ENCODE peak calls at places on chromosome 4, in six cellular contexts. One of them, this sample, is unnamed.

GRCh38 chr4:26212528-26212927 is 108.3 kb upstream of the RBPJ start:
- DNase-seq in fibroblast of lung: no peak
- DNase-seq in heart right ventricle: no peak
- DNase-seq in ovary: no peak
- DNase-seq in psoas muscle: no peak
- DNase-seq in cardiac fibroblast: no peak
- DNase-seq in this sample: no peak

GRCh38 chr4:74365761-74366160 is 816 bp downstream of the EREG start:
- DNase-seq in cardiac fibroblast: peak
- DNase-seq in heart right ventricle: peak
- DNase-seq in psoas muscle: no peak
- DNase-seq in fibroblast of lung: peak
- DNase-seq in ovary: peak
- DNase-seq in this sample: no peak

GRCh38 chr4:23235613-23236390 is 543.1 kb downstream of the GBA3 start:
- DNase-seq in psoas muscle: no peak
- DNase-seq in heart right ventricle: no peak
- DNase-seq in fibroblast of lung: peak
- DNase-seq in ovary: no peak
- DNase-seq in cardiac fibroblast: peak
- DNase-seq in this sample: no peak

GRCh38 chr4:25144870-25145481 is 15.3 kb downstream of the SEPSECS start:
- DNase-seq in ovary: no peak
- DNase-seq in psoas muscle: no peak
- DNase-seq in fibroblast of lung: peak
- DNase-seq in cardiac fibroblast: peak
- DNase-seq in heart right ventricle: no peak
- DNase-seq in this sample: no peak

GRCh38 chr4:12692815-12693214 is 791.3 kb downstream of the RAB28 start:
- DNase-seq in cardiac fibroblast: peak
- DNase-seq in psoas muscle: no peak
- DNase-seq in heart right ventricle: no peak
- DNase-seq in fibroblast of lung: peak
- DNase-seq in ovary: no peak
- DNase-seq in this sample: no peak

GRCh38 chr4:30719363-30720020 is 677 bp upstream of the PCDH7 start:
- DNase-seq in cardiac fibroblast: peak
- DNase-seq in heart right ventricle: peak
- DNase-seq in psoas muscle: peak
- DNase-seq in fibroblast of lung: peak
- DNase-seq in ovary: peak
- DNase-seq in this sample: no peak

GRCh38 chr4:1055721-1056590 is 44.5 kb downstream of the FGFRL1 start:
- DNase-seq in fibroblast of lung: peak
- DNase-seq in ovary: peak
- DNase-seq in psoas muscle: peak
- DNase-seq in heart right ventricle: no peak
- DNase-seq in cardiac fibroblast: peak
- DNase-seq in this sample: no peak

GRCh38 chr4:156322592-156322991 is 368.9 kb upstream of the CTSO start:
- DNase-seq in fibroblast of lung: peak
- DNase-seq in psoas muscle: no peak
- DNase-seq in cardiac fibroblast: peak
- DNase-seq in ovary: no peak
- DNase-seq in heart right ventricle: no peak
- DNase-seq in this sample: peak

GRCh38 chr4:20592666-20593065 is 107.6 kb upstream of the PACRGL start:
- DNase-seq in psoas muscle: no peak
- DNase-seq in heart right ventricle: no peak
- DNase-seq in cardiac fibroblast: peak
- DNase-seq in fibroblast of lung: peak
- DNase-seq in ovary: no peak
- DNase-seq in this sample: peak

GRCh38 chr4:48902266-48902665 is 4.3 kb downstream of the OCIAD2 start:
- DNase-seq in heart right ventricle: no peak
- DNase-seq in fibroblast of lung: peak
- DNase-seq in ovary: no peak
- DNase-seq in psoas muscle: no peak
- DNase-seq in cardiac fibroblast: peak
- DNase-seq in this sample: no peak

GRCh38 chr4:187317799-187318198 is 594.1 kb upstream of the FAT1 start:
- DNase-seq in cardiac fibroblast: no peak
- DNase-seq in psoas muscle: no peak
- DNase-seq in ovary: no peak
- DNase-seq in heart right ventricle: no peak
- DNase-seq in fibroblast of lung: no peak
- DNase-seq in this sample: no peak

GRCh38 chr4:187172340-187172761 is 448.7 kb upstream of the FAT1 start:
- DNase-seq in psoas muscle: no peak
- DNase-seq in heart right ventricle: no peak
- DNase-seq in cardiac fibroblast: peak
- DNase-seq in fibroblast of lung: peak
- DNase-seq in ovary: no peak
- DNase-seq in this sample: peak

GRCh38 chr4:41346306-41347061 is 89.8 kb downstream of the UCHL1 start:
- DNase-seq in heart right ventricle: no peak
- DNase-seq in fibroblast of lung: no peak
- DNase-seq in psoas muscle: no peak
- DNase-seq in ovary: no peak
- DNase-seq in cardiac fibroblast: no peak
- DNase-seq in this sample: no peak

GRCh38 chr4:77776182-77777134 is 42.7 kb downstream of the CNOT6L start:
- DNase-seq in ovary: no peak
- DNase-seq in heart right ventricle: no peak
- DNase-seq in psoas muscle: no peak
- DNase-seq in cardiac fibroblast: peak
- DNase-seq in fibroblast of lung: peak
- DNase-seq in this sample: peak

GRCh38 chr4:156547439-156547838 is 424.2 kb downstream of the PDGFC start:
- DNase-seq in fibroblast of lung: peak
- DNase-seq in cardiac fibroblast: peak
- DNase-seq in ovary: no peak
- DNase-seq in heart right ventricle: no peak
- DNase-seq in psoas muscle: no peak
- DNase-seq in this sample: peak

GRCh38 chr4:38805530-38806145 is 1.0 kb upstream of the TLR1 start:
- DNase-seq in heart right ventricle: no peak
- DNase-seq in ovary: no peak
- DNase-seq in cardiac fibroblast: peak
- DNase-seq in fibroblast of lung: peak
- DNase-seq in psoas muscle: no peak
- DNase-seq in this sample: no peak

GRCh38 chr4:104967034-104967401 is 179.7 kb upstream of the TET2 start:
- DNase-seq in fibroblast of lung: no peak
- DNase-seq in psoas muscle: no peak
- DNase-seq in heart right ventricle: no peak
- DNase-seq in ovary: no peak
- DNase-seq in cardiac fibroblast: no peak
- DNase-seq in this sample: no peak

GRCh38 chr4:3074078-3074845 is at the start of the genes HTT and HTT-AS:
- DNase-seq in fibroblast of lung: peak
- DNase-seq in cardiac fibroblast: peak
- DNase-seq in ovary: peak
- DNase-seq in psoas muscle: peak
- DNase-seq in heart right ventricle: peak
- DNase-seq in this sample: peak
- TF ChIP-seq CTCF in fibroblast of lung: no peak
- TF ChIP-seq CTCF in cardiac fibroblast: no peak
- TF ChIP-seq CTCF in ovary: peak
- TF ChIP-seq CTCF in psoas muscle: peak
- TF ChIP-seq CTCF in heart right ventricle: no peak
- TF ChIP-seq CTCF in this sample: peak

GRCh38 chr4:84492737-84493091 is 6.4 kb downstream of the NKX6-1 start:
- DNase-seq in fibroblast of lung: no peak
- DNase-seq in psoas muscle: no peak
- DNase-seq in ovary: no peak
- DNase-seq in heart right ventricle: no peak
- DNase-seq in cardiac fibroblast: no peak
- DNase-seq in this sample: no peak
- H3K4me3 ChIP-seq in fibroblast of lung: no peak
- H3K4me3 ChIP-seq in psoas muscle: peak
- H3K4me3 ChIP-seq in ovary: no peak
- H3K4me3 ChIP-seq in heart right ventricle: no peak
- H3K4me3 ChIP-seq in cardiac fibroblast: no peak
- H3K4me3 ChIP-seq in this sample: no peak

GRCh38 chr4:80340036-80340435 is 4.5 kb downstream of the CFAP299 start:
- DNase-seq in cardiac fibroblast: peak
- DNase-seq in heart right ventricle: no peak
- DNase-seq in fibroblast of lung: no peak
- DNase-seq in ovary: no peak
- DNase-seq in psoas muscle: no peak
- DNase-seq in this sample: no peak

GRCh38 chr4:80334568-80334967 is 962 bp upstream of the CFAP299 start:
- DNase-seq in heart right ventricle: no peak
- DNase-seq in ovary: no peak
- DNase-seq in fibroblast of lung: no peak
- DNase-seq in cardiac fibroblast: no peak
- DNase-seq in psoas muscle: no peak
- DNase-seq in this sample: no peak

GRCh38 chr4:80335554-80336358 is at the start of gene CFAP299:
- DNase-seq in fibroblast of lung: peak
- DNase-seq in psoas muscle: peak
- DNase-seq in cardiac fibroblast: peak
- DNase-seq in ovary: peak
- DNase-seq in heart right ventricle: peak
- DNase-seq in this sample: no peak

GRCh38 chr4:80335226-80335553 is 340 bp upstream of the CFAP299 start:
- DNase-seq in ovary: no peak
- DNase-seq in psoas muscle: no peak
- DNase-seq in heart right ventricle: no peak
- DNase-seq in cardiac fibroblast: no peak
- DNase-seq in fibroblast of lung: no peak
- DNase-seq in this sample: no peak

DNA sequence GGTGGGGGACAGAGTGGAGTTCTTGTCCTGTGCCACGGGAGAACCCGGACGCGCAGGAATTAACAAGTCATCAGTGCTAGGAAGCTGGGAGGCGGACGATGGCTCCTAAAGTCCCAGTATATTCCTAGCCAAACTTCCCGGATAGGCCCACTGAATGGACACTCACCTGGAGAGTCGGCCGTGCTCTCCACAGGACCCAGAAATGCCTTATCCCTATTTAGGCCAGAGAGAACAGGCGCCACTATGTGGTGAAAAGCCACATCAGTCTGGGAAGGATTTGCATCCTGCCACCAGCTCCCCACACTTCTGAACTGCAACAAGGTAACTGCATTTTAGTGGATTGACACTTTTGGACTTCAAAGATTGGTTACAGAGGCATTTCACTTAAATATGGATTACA is 1.1 kb downstream of the CFAP299 start:
- DNase-seq in heart right ventricle: no peak
- DNase-seq in ovary: peak
- DNase-seq in psoas muscle: no peak
- DNase-seq in cardiac fibroblast: peak
- DNase-seq in fibroblast of lung: peak
- DNase-seq in this sample: no peak
- TF ChIP-seq CTCF in heart right ventricle: no peak
- TF ChIP-seq CTCF in ovary: no peak
- TF ChIP-seq CTCF in psoas muscle: no peak
- TF ChIP-seq CTCF in cardiac fibroblast: peak
- TF ChIP-seq CTCF in fibroblast of lung: peak
- TF ChIP-seq CTCF in this sample: peak

GRCh38 chr4:7860600-7861158 is 79.0 kb downstream of the AFAP1 start:
- DNase-seq in heart right ventricle: no peak
- DNase-seq in ovary: no peak
- DNase-seq in psoas muscle: no peak
- DNase-seq in fibroblast of lung: no peak
- DNase-seq in cardiac fibroblast: no peak
- DNase-seq in this sample: no peak

GRCh38 chr4:7863911-7864681 is 75.6 kb downstream of the AFAP1 start:
- DNase-seq in psoas muscle: no peak
- DNase-seq in heart right ventricle: no peak
- DNase-seq in fibroblast of lung: peak
- DNase-seq in ovary: no peak
- DNase-seq in cardiac fibroblast: no peak
- DNase-seq in this sample: no peak

GRCh38 chr4:7859350-7859749 is 80.3 kb downstream of the AFAP1 start:
- DNase-seq in heart right ventricle: no peak
- DNase-seq in fibroblast of lung: no peak
- DNase-seq in psoas muscle: no peak
- DNase-seq in ovary: no peak
- DNase-seq in cardiac fibroblast: no peak
- DNase-seq in this sample: no peak

GRCh38 chr4:7862561-7863200 is 77.0 kb downstream of the AFAP1 start:
- DNase-seq in psoas muscle: no peak
- DNase-seq in fibroblast of lung: peak
- DNase-seq in heart right ventricle: no peak
- DNase-seq in ovary: no peak
- DNase-seq in cardiac fibroblast: peak
- DNase-seq in this sample: no peak

DNA sequence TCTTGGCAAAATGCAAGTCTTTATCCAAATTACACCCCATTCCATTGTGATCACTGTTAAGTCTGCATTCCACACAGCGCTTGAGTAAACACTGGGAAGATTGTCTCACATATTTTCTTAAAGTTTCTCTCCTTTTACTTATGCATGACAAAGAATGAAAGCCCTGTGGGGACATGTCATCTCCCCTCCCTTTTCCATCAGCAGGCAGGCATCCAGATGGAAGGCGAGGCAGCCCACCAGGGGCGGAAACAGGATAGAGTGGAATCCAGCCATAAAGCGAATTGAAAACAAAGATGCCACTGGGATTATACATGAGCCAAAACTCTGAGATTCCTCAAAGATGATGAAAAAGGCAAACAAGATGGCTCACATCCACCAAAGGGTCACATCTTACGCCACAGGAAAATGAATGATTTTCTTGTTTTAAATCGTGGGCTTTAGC is 78.2 kb downstream of the AFAP1 start:
- DNase-seq in ovary: no peak
- DNase-seq in cardiac fibroblast: peak
- DNase-seq in psoas muscle: no peak
- DNase-seq in fibroblast of lung: peak
- DNase-seq in heart right ventricle: peak
- DNase-seq in this sample: peak
- H3K4me3 ChIP-seq in ovary: no peak
- H3K4me3 ChIP-seq in cardiac fibroblast: no peak
- H3K4me3 ChIP-seq in psoas muscle: no peak
- H3K4me3 ChIP-seq in fibroblast of lung: no peak
- H3K4me3 ChIP-seq in heart right ventricle: no peak
- H3K4me3 ChIP-seq in this sample: no peak

GRCh38 chr4:10151182-10151581 is 34.6 kb upstream of the WDR1 start:
- DNase-seq in cardiac fibroblast: no peak
- DNase-seq in psoas muscle: no peak
- DNase-seq in fibroblast of lung: no peak
- DNase-seq in heart right ventricle: no peak
- DNase-seq in ovary: no peak
- DNase-seq in this sample: no peak

GRCh38 chr4:10157478-10158354 is 41.1 kb upstream of the WDR1 start:
- DNase-seq in psoas muscle: no peak
- DNase-seq in fibroblast of lung: peak
- DNase-seq in ovary: peak
- DNase-seq in heart right ventricle: no peak
- DNase-seq in cardiac fibroblast: peak
- DNase-seq in this sample: no peak

GRCh38 chr4:10154241-10154640 is 37.6 kb upstream of the WDR1 start:
- DNase-seq in fibroblast of lung: no peak
- DNase-seq in cardiac fibroblast: no peak
- DNase-seq in heart right ventricle: no peak
- DNase-seq in ovary: no peak
- DNase-seq in psoas muscle: no peak
- DNase-seq in this sample: no peak

GRCh38 chr4:10158355-10158942 is 41.9 kb upstream of the WDR1 start:
- DNase-seq in psoas muscle: no peak
- DNase-seq in ovary: no peak
- DNase-seq in heart right ventricle: no peak
- DNase-seq in cardiac fibroblast: peak
- DNase-seq in fibroblast of lung: no peak
- DNase-seq in this sample: no peak

GRCh38 chr4:10153161-10153560 is 36.6 kb upstream of the WDR1 start:
- DNase-seq in heart right ventricle: no peak
- DNase-seq in psoas muscle: no peak
- DNase-seq in ovary: no peak
- DNase-seq in fibroblast of lung: no peak
- DNase-seq in cardiac fibroblast: no peak
- DNase-seq in this sample: no peak
- TF ChIP-seq CTCF in heart right ventricle: no peak
- TF ChIP-seq CTCF in psoas muscle: no peak
- TF ChIP-seq CTCF in ovary: no peak
- TF ChIP-seq CTCF in fibroblast of lung: no peak
- TF ChIP-seq CTCF in cardiac fibroblast: no peak
- TF ChIP-seq CTCF in this sample: no peak